ENCODE peak calls at places on chromosomes 5 and 9, in eight cellular contexts. J, N, O, H, W, Q, I and R are unnamed samples.

GRCh38 chr5:152560508-152561137 is 155.5 kb upstream of the NMUR2 start:
- DNase-seq in Q (peak; percentile 33), W (peak; percentile 65), O (peak; percentile 12), H (no peak), I (peak; percentile 24), J (peak; percentile 74), N (peak; percentile 18), R (peak; percentile 37)

GRCh38 chr9:36345103-36345846 is 54.8 kb downstream of the RNF38 start:
- DNase-seq in Q (no peak), J (no peak), W (no peak), N (no peak), I (peak; percentile 20), O (no peak), H (no peak), R (no peak)

GRCh38 chr5:60066502-60066901 is 173.0 kb upstream of the PDE4D start:
- DNase-seq in O (peak; percentile 1), H (no peak), N (no peak), J (no peak), I (no peak), W (peak; percentile 1), Q (no peak), R (no peak)

GRCh38 chr9:34185778-34186551 is 7.1 kb downstream of the UBAP1 start:
- DNase-seq in Q (no peak), H (peak; percentile 51), O (peak; percentile 93), W (peak; percentile 89), J (no peak), N (peak; percentile 68), I (peak; percentile 92), R (peak; percentile 97)

GRCh38 chr9:89606567-89607311 is 1.9 kb downstream of the GADD45G start:
- DNase-seq in N (no peak), I (peak; percentile 10), J (peak; percentile 7), O (peak; percentile 28), H (no peak), W (peak; percentile 7), Q (peak; percentile 78), R (peak; percentile 24)

GRCh38 chr9:136773386-136774044 is 9.2 kb upstream of the LCN15 start:
- DNase-seq in N (no peak), J (peak; percentile 57), H (no peak), W (no peak), I (peak; percentile 42), Q (no peak), O (no peak), R (no peak)

GRCh38 chr9:91162311-91162710 is 199.4 kb downstream of the AUH start:
- DNase-seq in Q (no peak), N (no peak), H (no peak), J (no peak), I (no peak), W (peak; percentile 76), O (peak; percentile 65), R (peak; percentile 68)

GRCh38 chr9:136050266-136050705 is 44.8 kb downstream of the NACC2 start:
- DNase-seq in H (no peak), O (no peak), I (no peak), N (no peak), Q (no peak), J (no peak), W (no peak), R (no peak)

GRCh38 chr5:137383909-137384308 is 115.2 kb downstream of the SPOCK1 start:
- DNase-seq in N (no peak), O (no peak), H (no peak), W (no peak), Q (no peak), I (no peak), J (no peak), R (no peak)

GRCh38 chr9:95211028-95211427 is 106.5 kb downstream of the FANCC start:
- DNase-seq in I (no peak), O (no peak), J (no peak), Q (no peak), W (no peak), N (no peak), H (no peak), R (no peak)

GRCh38 chr9:70108181-70108580 is 64.5 kb downstream of the MAMDC2 start:
- DNase-seq in O (no peak), J (no peak), H (no peak), N (no peak), W (no peak), Q (no peak), I (no peak), R (no peak)

GRCh38 chr5:139731281-139731680 is 64.3 kb upstream of the PSD2 start:
- DNase-seq in I (no peak), O (no peak), W (no peak), H (no peak), J (no peak), N (no peak), Q (no peak), R (no peak)

GRCh38 chr5:1178529-1179382 is 22.6 kb upstream of the SLC6A19 start:
- DNase-seq in H (no peak), W (no peak), J (no peak), N (no peak), I (no peak), Q (no peak), O (no peak), R (no peak)

GRCh38 chr5:88877826-88878225 is 5.2 kb downstream of the MEF2C start:
- DNase-seq in I (peak; percentile 78), Q (no peak), J (no peak), O (no peak), W (peak; percentile 14), N (no peak), H (no peak), R (no peak)

GRCh38 chr9:34454571-34455065 is 3.8 kb downstream of the FAM219A start:
- DNase-seq in O (peak; percentile 67), N (peak; percentile 39), Q (no peak), I (no peak), W (peak; percentile 71), J (no peak), H (no peak), R (peak; percentile 80)

GRCh38 chr5:78972654-78973428 is 12.3 kb downstream of the ARSB start:
- DNase-seq in N (no peak), J (no peak), W (peak; percentile 73), H (no peak), O (peak; percentile 67), I (peak; percentile 99), Q (peak; percentile 68), R (no peak)

GRCh38 chr5:66849803-66850202 is 253.6 kb downstream of the MAST4 start:
- DNase-seq in N (no peak), Q (no peak), O (peak; percentile 55), J (no peak), H (no peak), W (no peak), I (peak; percentile 54), R (peak; percentile 84)

GRCh38 chr9:708182-708555 is 133.3 kb upstream of the DMRT1 start:
- DNase-seq in I (no peak), O (no peak), N (no peak), H (no peak), Q (no peak), J (peak; percentile 20), W (no peak), R (no peak)

GRCh38 chr5:118791986-118792734 is 196.2 kb downstream of the DTWD2 start:
- DNase-seq in N (peak; percentile 45), I (peak; percentile 66), O (peak; percentile 75), Q (peak; percentile 24), W (peak; percentile 86), J (peak; percentile 78), H (peak; percentile 36), R (peak; percentile 41)

GRCh38 chr5:173512637-173513435 is 103.6 kb downstream of the BOD1 start:
- DNase-seq in I (no peak), J (no peak), O (no peak), H (peak; percentile 13), W (no peak), N (no peak), Q (no peak), R (no peak)

GRCh38 chr5:57939771-57940170 is 457.2 kb upstream of the ACTBL2 start:
- DNase-seq in W (no peak), J (no peak), I (no peak), H (no peak), Q (no peak), O (no peak), N (no peak), R (no peak)

GRCh38 chr9:121034529-121034928 is 15.5 kb downstream of the C5 start:
- DNase-seq in O (no peak), H (no peak), I (no peak), W (no peak), N (no peak), J (no peak), Q (no peak), R (no peak)

DNA sequence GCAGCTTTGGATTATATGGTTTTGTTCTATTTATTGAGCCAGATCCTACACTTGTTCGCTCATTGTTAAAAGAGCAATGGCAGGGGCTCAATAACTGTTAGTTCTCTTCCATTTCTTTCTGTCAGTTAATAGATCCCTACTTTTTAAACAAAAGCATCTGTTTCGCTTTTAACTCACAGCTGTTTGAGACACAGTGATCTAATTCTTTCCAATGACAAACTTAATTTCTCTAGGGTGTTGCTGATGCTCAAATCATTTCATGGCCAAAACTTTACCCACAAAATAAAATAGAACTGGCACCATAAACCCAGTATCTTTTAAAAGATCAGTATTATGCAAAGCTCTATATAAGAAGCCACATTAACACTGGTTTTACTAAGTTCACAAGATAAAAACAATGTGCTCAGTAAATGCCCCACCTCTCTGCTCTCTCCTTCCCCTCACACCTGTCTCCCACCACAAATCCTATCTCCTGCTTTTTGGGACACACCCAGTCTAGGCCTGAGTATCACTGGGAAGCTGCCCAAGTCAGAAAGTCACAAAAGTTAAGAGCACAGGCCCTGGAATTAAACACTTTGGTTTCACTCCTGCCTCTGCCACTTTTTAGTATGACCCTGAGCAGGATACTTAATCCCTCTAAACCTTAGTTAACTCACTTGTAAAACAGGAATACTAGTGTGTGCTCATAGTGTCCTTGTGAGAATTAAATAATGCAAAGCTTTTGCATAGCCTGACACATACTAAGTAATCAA is 11.4 kb downstream of the C5 start:
- DNase-seq in O (no peak), J (no peak), H (no peak), Q (no peak), I (no peak), N (no peak), W (no peak), R (no peak)
- H3K9ac ChIP-seq in O (no peak overlapping the region), J (no peak overlapping the region), H (no peak overlapping the region), Q (no peak overlapping the region), I (no peak overlapping the region), N (no peak overlapping the region), W (no peak overlapping the region), R (no peak overlapping the region)

GRCh38 chr5:176850371-176851245 is 40.2 kb downstream of the UNC5A start:
- DNase-seq in O (no peak), W (no peak), N (no peak), H (no peak), I (no peak), J (no peak), Q (no peak), R (no peak)
- H3K27me3 ChIP-seq in O (peaks cover 48% of the 10 kb centered on the region), W (peaks cover 13% of the 10 kb centered on the region), N (no peaks in the 10 kb centered on the region), H (no peaks in the 10 kb centered on the region), I (no peaks in the 10 kb centered on the region), J (peaks cover 100% of the 10 kb centered on the region), Q (no peaks in the 10 kb centered on the region), R (peaks cover 5% of the 10 kb centered on the region)

DNA sequence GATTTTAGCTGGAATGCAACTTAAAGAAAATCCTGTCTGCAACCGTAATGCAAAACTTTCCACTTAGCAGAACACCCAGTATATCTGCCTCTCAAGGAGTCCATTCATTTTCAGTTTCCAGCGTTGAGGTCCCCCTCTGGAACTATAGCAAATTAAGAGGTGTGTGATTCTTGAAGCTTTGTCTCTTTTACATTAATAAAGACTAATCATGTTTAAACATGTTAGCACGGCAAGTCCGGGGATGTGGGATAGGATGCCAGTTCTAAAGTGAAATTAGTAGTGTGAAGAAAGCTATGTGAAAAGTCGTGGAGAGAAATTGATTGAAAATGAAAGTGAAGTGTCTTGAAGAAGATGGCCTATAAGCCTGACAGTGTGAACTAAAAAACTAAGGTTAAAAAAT is 429.1 kb downstream of the NR2F1-AS1 start:
- DNase-seq in Q (no peak), J (no peak), N (no peak), H (no peak), O (no peak), I (no peak), W (no peak), R (peak; percentile 29)
- H3K9ac ChIP-seq in Q (no peak overlapping the region), J (no peak overlapping the region), N (peak overlapping the region; percentile 1), H (no peak overlapping the region), O (no peak overlapping the region), I (no peak overlapping the region), W (no peak overlapping the region), R (peak overlapping the region; percentile 29)

GRCh38 chr9:107489144-107489673 is 360 bp downstream of the KLF4 start:
- DNase-seq in Q (no peak), O (no peak), H (no peak), J (no peak), W (peak; percentile 22), I (peak; percentile 34), N (no peak), R (no peak)
- H3K27me3 ChIP-seq in Q (no peaks in the 10 kb centered on the region), O (peaks cover 1% of the 10 kb centered on the region), H (peaks cover 25% of the 10 kb centered on the region), J (no peaks in the 10 kb centered on the region), W (no peaks in the 10 kb centered on the region), I (peaks cover 8% of the 10 kb centered on the region), N (no peaks in the 10 kb centered on the region), R (no peaks in the 10 kb centered on the region)